ENCODE peak calls at places on chromosomes 7 and 10, in ten cellular contexts. One of them, this sample, is unnamed. For H3K4me1, the result is how much of the 10 kb centered on the place peaks cover.

GRCh38 chr10:102133373-102134195 is 744 bp downstream of the PPRC1 start:
- DNase-seq in Peyer's patch: peak
- DNase-seq in Panc1: no peak
- DNase-seq in endodermal cell: peak
- DNase-seq in PC-9: peak
- DNase-seq in OCI-LY7: peak
- DNase-seq in SK-N-SH: peak
- DNase-seq in lung: peak
- DNase-seq in heart right ventricle: peak
- DNase-seq in GM23248: peak
- DNase-seq in this sample: no peak

GRCh38 chr10:114754445-114755320 is 66.9 kb upstream of the FHIP2A start:
- DNase-seq in Peyer's patch: no peak
- DNase-seq in Panc1: peak
- DNase-seq in endodermal cell: no peak
- DNase-seq in PC-9: peak
- DNase-seq in OCI-LY7: no peak
- DNase-seq in SK-N-SH: no peak
- DNase-seq in lung: no peak
- DNase-seq in heart right ventricle: no peak
- DNase-seq in GM23248: peak
- DNase-seq in this sample: no peak

GRCh38 chr7:156236936-156237599 is 403.5 kb upstream of the RNF32 start:
- DNase-seq in Peyer's patch: no peak
- DNase-seq in Panc1: no peak
- DNase-seq in endodermal cell: no peak
- DNase-seq in PC-9: no peak
- DNase-seq in OCI-LY7: no peak
- DNase-seq in SK-N-SH: no peak
- DNase-seq in lung: no peak
- DNase-seq in heart right ventricle: no peak
- DNase-seq in GM23248: no peak
- DNase-seq in this sample: no peak

GRCh38 chr7:98178321-98178720 is 32.9 kb upstream of the BHLHA15 start:
- DNase-seq in Peyer's patch: no peak
- DNase-seq in Panc1: no peak
- DNase-seq in endodermal cell: no peak
- DNase-seq in PC-9: peak
- DNase-seq in OCI-LY7: no peak
- DNase-seq in SK-N-SH: no peak
- DNase-seq in lung: peak
- DNase-seq in heart right ventricle: peak
- DNase-seq in GM23248: no peak
- DNase-seq in this sample: no peak

GRCh38 chr7:103074519-103075336 is at the start of the genes ARMC10 and FBXL13:
- DNase-seq in Peyer's patch: peak
- DNase-seq in Panc1: peak
- DNase-seq in endodermal cell: peak
- DNase-seq in PC-9: peak
- DNase-seq in OCI-LY7: peak
- DNase-seq in SK-N-SH: peak
- DNase-seq in lung: peak
- DNase-seq in heart right ventricle: peak
- DNase-seq in GM23248: peak
- DNase-seq in this sample: peak

GRCh38 chr7:31065021-31065593 is 13.0 kb downstream of the ADCYAP1R1 start:
- DNase-seq in Peyer's patch: no peak
- DNase-seq in Panc1: no peak
- DNase-seq in endodermal cell: peak
- DNase-seq in PC-9: no peak
- DNase-seq in OCI-LY7: no peak
- DNase-seq in SK-N-SH: no peak
- DNase-seq in lung: no peak
- DNase-seq in heart right ventricle: no peak
- DNase-seq in GM23248: no peak
- DNase-seq in this sample: no peak

GRCh38 chr10:94107191-94107590 is 113.5 kb downstream of the PLCE1 start:
- DNase-seq in Peyer's patch: no peak
- DNase-seq in Panc1: no peak
- DNase-seq in endodermal cell: no peak
- DNase-seq in PC-9: no peak
- DNase-seq in OCI-LY7: no peak
- DNase-seq in SK-N-SH: no peak
- DNase-seq in lung: no peak
- DNase-seq in heart right ventricle: no peak
- DNase-seq in GM23248: no peak
- DNase-seq in this sample: no peak

GRCh38 chr10:74930962-74931361 is 104.6 kb downstream of the KAT6B start:
- DNase-seq in Peyer's patch: no peak
- DNase-seq in Panc1: no peak
- DNase-seq in endodermal cell: no peak
- DNase-seq in PC-9: no peak
- DNase-seq in OCI-LY7: no peak
- DNase-seq in SK-N-SH: no peak
- DNase-seq in lung: no peak
- DNase-seq in heart right ventricle: no peak
- DNase-seq in GM23248: no peak
- DNase-seq in this sample: no peak

GRCh38 chr10:130658687-130659290 is 522.6 kb downstream of the GLRX3 start:
- DNase-seq in Peyer's patch: no peak
- DNase-seq in Panc1: no peak
- DNase-seq in endodermal cell: no peak
- DNase-seq in PC-9: no peak
- DNase-seq in OCI-LY7: no peak
- DNase-seq in SK-N-SH: no peak
- DNase-seq in lung: no peak
- DNase-seq in heart right ventricle: no peak
- DNase-seq in GM23248: no peak
- DNase-seq in this sample: no peak

GRCh38 chr10:18290651-18291313 is 150.6 kb downstream of the CACNB2 start:
- DNase-seq in Peyer's patch: no peak
- DNase-seq in Panc1: no peak
- DNase-seq in endodermal cell: no peak
- DNase-seq in PC-9: no peak
- DNase-seq in OCI-LY7: no peak
- DNase-seq in SK-N-SH: no peak
- DNase-seq in lung: no peak
- DNase-seq in heart right ventricle: no peak
- DNase-seq in GM23248: no peak
- DNase-seq in this sample: no peak

GRCh38 chr7:112452102-112452888 is 2.0 kb downstream of the IFRD1 start:
- DNase-seq in Peyer's patch: peak
- DNase-seq in Panc1: peak
- DNase-seq in endodermal cell: peak
- DNase-seq in PC-9: peak
- DNase-seq in OCI-LY7: peak
- DNase-seq in SK-N-SH: peak
- DNase-seq in lung: no peak
- DNase-seq in heart right ventricle: peak
- DNase-seq in GM23248: peak
- DNase-seq in this sample: no peak

GRCh38 chr10:112208981-112209380 is 25.4 kb upstream of the GPAM start:
- DNase-seq in Peyer's patch: no peak
- DNase-seq in Panc1: no peak
- DNase-seq in endodermal cell: no peak
- DNase-seq in PC-9: no peak
- DNase-seq in OCI-LY7: no peak
- DNase-seq in SK-N-SH: no peak
- DNase-seq in lung: no peak
- DNase-seq in heart right ventricle: no peak
- DNase-seq in GM23248: peak
- DNase-seq in this sample: no peak

GRCh38 chr10:48507933-48508830 is 96.7 kb downstream of the ARHGAP22 start:
- DNase-seq in Peyer's patch: no peak
- DNase-seq in Panc1: no peak
- DNase-seq in endodermal cell: peak
- DNase-seq in PC-9: peak
- DNase-seq in OCI-LY7: no peak
- DNase-seq in SK-N-SH: no peak
- DNase-seq in lung: no peak
- DNase-seq in heart right ventricle: peak
- DNase-seq in GM23248: peak
- DNase-seq in this sample: no peak

GRCh38 chr10:95096143-95096542 is 26.8 kb upstream of the CYP2C8 start:
- DNase-seq in Peyer's patch: peak
- DNase-seq in Panc1: no peak
- DNase-seq in endodermal cell: no peak
- DNase-seq in PC-9: no peak
- DNase-seq in OCI-LY7: no peak
- DNase-seq in SK-N-SH: no peak
- DNase-seq in lung: no peak
- DNase-seq in heart right ventricle: no peak
- DNase-seq in GM23248: no peak
- DNase-seq in this sample: no peak

GRCh38 chr7:148079206-148079605 is 511.4 kb upstream of the C7orf33 start:
- DNase-seq in Peyer's patch: no peak
- DNase-seq in Panc1: no peak
- DNase-seq in endodermal cell: no peak
- DNase-seq in PC-9: no peak
- DNase-seq in OCI-LY7: no peak
- DNase-seq in SK-N-SH: no peak
- DNase-seq in lung: no peak
- DNase-seq in heart right ventricle: no peak
- DNase-seq in GM23248: no peak
- DNase-seq in this sample: no peak

GRCh38 chr10:119305860-119306513 is 98.6 kb downstream of the GRK5 start:
- DNase-seq in Peyer's patch: no peak
- DNase-seq in Panc1: peak
- DNase-seq in endodermal cell: no peak
- DNase-seq in PC-9: peak
- DNase-seq in OCI-LY7: peak
- DNase-seq in SK-N-SH: no peak
- DNase-seq in lung: peak
- DNase-seq in heart right ventricle: peak
- DNase-seq in GM23248: peak
- DNase-seq in this sample: peak

GRCh38 chr10:82394987-82395386 is 520.0 kb downstream of the NRG3 start:
- DNase-seq in Peyer's patch: no peak
- DNase-seq in Panc1: no peak
- DNase-seq in endodermal cell: no peak
- DNase-seq in PC-9: no peak
- DNase-seq in OCI-LY7: no peak
- DNase-seq in SK-N-SH: no peak
- DNase-seq in lung: no peak
- DNase-seq in heart right ventricle: no peak
- DNase-seq in GM23248: no peak
- DNase-seq in this sample: no peak

GRCh38 chr10:104416851-104417250 is 63.2 kb downstream of the CFAP58 start:
- DNase-seq in Peyer's patch: no peak
- DNase-seq in Panc1: no peak
- DNase-seq in endodermal cell: no peak
- DNase-seq in PC-9: no peak
- DNase-seq in OCI-LY7: no peak
- DNase-seq in SK-N-SH: no peak
- DNase-seq in lung: no peak
- DNase-seq in heart right ventricle: no peak
- DNase-seq in GM23248: no peak
- DNase-seq in this sample: no peak

GRCh38 chr7:20350996-20351692 is 20.4 kb downstream of the ITGB8 start:
- DNase-seq in Peyer's patch: no peak
- DNase-seq in Panc1: no peak
- DNase-seq in endodermal cell: no peak
- DNase-seq in PC-9: no peak
- DNase-seq in OCI-LY7: no peak
- DNase-seq in SK-N-SH: no peak
- DNase-seq in lung: no peak
- DNase-seq in heart right ventricle: no peak
- DNase-seq in GM23248: no peak
- DNase-seq in this sample: no peak
- H3K4me1 ChIP-seq in Peyer's patch: under half
- H3K4me1 ChIP-seq in Panc1: under half
- H3K4me1 ChIP-seq in endodermal cell: under half
- H3K4me1 ChIP-seq in PC-9: under half
- H3K4me1 ChIP-seq in OCI-LY7: under half
- H3K4me1 ChIP-seq in SK-N-SH: under half
- H3K4me1 ChIP-seq in lung: under half
- H3K4me1 ChIP-seq in heart right ventricle: under half
- H3K4me1 ChIP-seq in GM23248: under half
- H3K4me1 ChIP-seq in this sample: half or more

GRCh38 chr7:5396542-5396941 is 27.1 kb downstream of the TNRC18 start:
- DNase-seq in Peyer's patch: no peak
- DNase-seq in Panc1: no peak
- DNase-seq in endodermal cell: no peak
- DNase-seq in PC-9: peak
- DNase-seq in OCI-LY7: peak
- DNase-seq in SK-N-SH: peak
- DNase-seq in lung: peak
- DNase-seq in heart right ventricle: no peak
- DNase-seq in GM23248: peak
- DNase-seq in this sample: no peak
- H3K4me3 ChIP-seq in Peyer's patch: peak
- H3K4me3 ChIP-seq in Panc1: peak
- H3K4me3 ChIP-seq in endodermal cell: no peak
- H3K4me3 ChIP-seq in PC-9: peak
- H3K4me3 ChIP-seq in OCI-LY7: peak
- H3K4me3 ChIP-seq in SK-N-SH: no peak
- H3K4me3 ChIP-seq in lung: peak
- H3K4me3 ChIP-seq in heart right ventricle: peak
- H3K4me3 ChIP-seq in GM23248: peak
- H3K4me3 ChIP-seq in this sample: peak

DNA sequence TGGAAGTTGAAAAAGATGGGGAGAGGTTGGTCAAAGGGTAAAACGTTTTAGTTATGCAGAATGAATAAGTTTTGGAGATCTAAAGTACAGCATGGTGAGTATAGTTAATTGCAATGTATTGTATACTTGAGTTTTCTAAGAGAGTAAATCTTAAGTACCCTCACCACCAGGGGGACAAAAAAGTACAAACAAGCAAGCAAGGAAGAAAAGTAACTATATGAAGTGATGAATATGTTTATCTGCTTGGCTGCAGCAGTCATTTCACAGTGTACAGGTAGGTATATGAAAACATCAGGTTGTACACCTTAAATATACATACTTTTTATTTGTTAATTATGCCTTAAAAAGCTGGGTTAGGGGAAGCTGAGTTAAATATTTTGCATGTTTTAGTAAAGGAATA is 157.3 kb downstream of the PCLO start:
- DNase-seq in Peyer's patch: no peak
- DNase-seq in Panc1: no peak
- DNase-seq in endodermal cell: no peak
- DNase-seq in PC-9: no peak
- DNase-seq in OCI-LY7: peak
- DNase-seq in SK-N-SH: no peak
- DNase-seq in lung: no peak
- DNase-seq in heart right ventricle: no peak
- DNase-seq in GM23248: no peak
- DNase-seq in this sample: no peak
- H3K4me1 ChIP-seq in Peyer's patch: under half
- H3K4me1 ChIP-seq in Panc1: under half
- H3K4me1 ChIP-seq in endodermal cell: under half
- H3K4me1 ChIP-seq in PC-9: under half
- H3K4me1 ChIP-seq in OCI-LY7: under half
- H3K4me1 ChIP-seq in SK-N-SH: under half
- H3K4me1 ChIP-seq in lung: under half
- H3K4me1 ChIP-seq in heart right ventricle: under half
- H3K4me1 ChIP-seq in GM23248: under half
- H3K4me1 ChIP-seq in this sample: under half

DNA sequence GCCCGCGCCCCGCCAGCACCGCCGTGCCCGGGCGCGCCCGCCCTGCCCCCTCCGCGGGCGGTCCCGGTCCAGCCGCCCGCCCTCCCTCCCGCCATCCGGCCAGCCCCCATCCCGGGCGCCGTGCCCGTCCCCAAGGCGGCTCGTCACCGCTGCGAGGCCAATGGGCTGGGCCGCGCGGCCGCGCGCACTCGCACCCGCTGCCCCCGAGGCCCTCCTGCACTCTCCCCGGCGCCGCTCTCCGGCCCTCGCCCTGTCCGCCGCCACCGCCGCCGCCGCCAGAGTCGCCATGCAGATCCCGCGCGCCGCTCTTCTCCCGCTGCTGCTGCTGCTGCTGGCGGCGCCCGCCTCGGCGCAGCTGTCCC is at the start of gene HTRA1:
- DNase-seq in Peyer's patch: peak
- DNase-seq in Panc1: no peak
- DNase-seq in endodermal cell: peak
- DNase-seq in PC-9: peak
- DNase-seq in OCI-LY7: no peak
- DNase-seq in SK-N-SH: peak
- DNase-seq in lung: peak
- DNase-seq in heart right ventricle: peak
- DNase-seq in GM23248: peak
- DNase-seq in this sample: no peak
- H3K4me3 ChIP-seq in Peyer's patch: peak
- H3K4me3 ChIP-seq in Panc1: peak
- H3K4me3 ChIP-seq in endodermal cell: peak
- H3K4me3 ChIP-seq in PC-9: no peak
- H3K4me3 ChIP-seq in OCI-LY7: no peak
- H3K4me3 ChIP-seq in SK-N-SH: peak
- H3K4me3 ChIP-seq in lung: peak
- H3K4me3 ChIP-seq in heart right ventricle: peak
- H3K4me3 ChIP-seq in GM23248: peak
- H3K4me3 ChIP-seq in this sample: peak